ENCODE peak calls at places on chromosome 15, in five cellular contexts. V is psoas muscle, J is esophagus squamous epithelium, H is testis, E is adrenal gland. A is an unnamed sample.

GRCh38 chr15:65101418-65101890 is 13.5 kb downstream of the UBAP1L start:
- DNase-seq in V (peak; percentile 70), J (no peak), H (peak; percentile 87), E (peak; percentile 86), A (peak; percentile 96)

GRCh38 chr15:58510715-58511465 is 79.1 kb downstream of the LIPC start:
- DNase-seq in V (no peak), J (no peak), H (no peak), E (no peak), A (peak; percentile 11)

GRCh38 chr15:55791576-55792400 is 48.8 kb upstream of the PRTG start:
- DNase-seq in V (no peak), J (no peak), H (no peak), E (no peak), A (no peak)

GRCh38 chr15:57245130-57245529 is 131.2 kb upstream of the CGNL1 start:
- DNase-seq in V (no peak), J (no peak), H (no peak), E (no peak), A (no peak)

GRCh38 chr15:74725845-74726773 is 781 bp upstream of the CYP1A1 start:
- DNase-seq in V (peak; percentile 54), J (no peak), H (peak; percentile 36), E (peak; percentile 52), A (peak; percentile 83)

GRCh38 chr15:36808401-36809160 is 229.2 kb downstream of the CDIN1 start:
- DNase-seq in V (no peak), J (no peak), H (no peak), E (peak; percentile 59), A (no peak)

GRCh38 chr15:78850926-78851600 is 21.6 kb upstream of the MORF4L1 start:
- DNase-seq in V (no peak), J (no peak), H (peak; percentile 75), E (no peak), A (peak; percentile 58)

GRCh38 chr15:69414702-69415161 is 583 bp downstream of the KIF23 start:
- DNase-seq in V (no peak), J (no peak), H (peak; percentile 28), E (peak; percentile 78), A (peak; percentile 81)

GRCh38 chr15:77002954-77003912 is 8.3 kb downstream of the PSTPIP1 start:
- DNase-seq in V (peak; percentile 47), J (peak; percentile 17), H (peak; percentile 41), E (peak; percentile 72), A (no peak)

GRCh38 chr15:72153269-72153668 is 35.1 kb downstream of the SENP8 start:
- DNase-seq in V (no peak), J (no peak), H (no peak), E (no peak), A (no peak)

GRCh38 chr15:54388746-54389145 is 410.5 kb downstream of the UNC13C start:
- DNase-seq in V (no peak), J (no peak), H (no peak), E (no peak), A (no peak)

GRCh38 chr15:66875588-66876422 is 173.8 kb downstream of the SMAD6 start:
- DNase-seq in V (no peak), J (no peak), H (peak; percentile 6), E (no peak), A (peak; percentile 38)

GRCh38 chr15:49270541-49271421 is 100.7 kb downstream of the GALK2 start:
- DNase-seq in V (peak; percentile 23), J (no peak), H (peak; percentile 42), E (peak; percentile 55), A (peak; percentile 46)

GRCh38 chr15:62453356-62453755 is 288.3 kb upstream of the C2CD4B start:
- DNase-seq in V (no peak), J (no peak), H (no peak), E (no peak), A (no peak)

DNA sequence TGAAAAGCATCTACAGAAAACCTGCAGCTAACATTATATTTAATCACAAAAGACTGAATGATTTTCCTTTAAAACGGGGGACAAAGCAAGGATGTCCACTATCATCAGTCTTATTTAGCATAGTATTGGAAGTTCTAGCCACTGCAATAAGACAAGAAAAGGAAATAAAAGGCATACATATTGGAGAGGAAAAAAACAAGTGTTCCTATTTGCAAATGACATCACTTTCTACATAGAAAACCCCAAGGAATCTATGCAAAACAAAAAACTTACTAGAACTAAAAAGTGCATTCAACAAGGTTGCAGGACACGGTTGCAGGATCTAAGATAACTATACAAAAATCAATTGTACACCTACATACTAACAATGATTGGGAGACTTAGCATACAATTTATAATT is 101.6 kb upstream of the MEF2A start:
- DNase-seq in V (no peak), J (no peak), H (no peak), E (no peak), A (no peak)
- H3K9me3 ChIP-seq in V (peaks cover 25% of the 10 kb centered on the region), J (peaks cover 13% of the 10 kb centered on the region), H (no peaks in the 10 kb centered on the region), E (peaks cover 7% of the 10 kb centered on the region), A (peaks cover 10% of the 10 kb centered on the region)

GRCh38 chr15:92273732-92274131 is 119.9 kb upstream of the ST8SIA2 start:
- DNase-seq in V (no peak), J (no peak), H (no peak), E (no peak), A (no peak)

GRCh38 chr15:92273286-92273685 is 120.4 kb upstream of the ST8SIA2 start:
- DNase-seq in V (no peak), J (no peak), H (no peak), E (no peak), A (no peak)

GRCh38 chr15:92268900-92269299 is 124.8 kb upstream of the ST8SIA2 start:
- DNase-seq in V (no peak), J (no peak), H (no peak), E (no peak), A (peak; percentile 82)

GRCh38 chr15:92272106-92272505 is 121.6 kb upstream of the ST8SIA2 start:
- DNase-seq in V (no peak), J (no peak), H (no peak), E (no peak), A (no peak)

GRCh38 chr15:92271179-92271578 is 122.5 kb upstream of the ST8SIA2 start:
- DNase-seq in V (no peak), J (no peak), H (no peak), E (no peak), A (no peak)
- H3K27me3 ChIP-seq in V (no peaks in the 10 kb centered on the region), J (no peaks in the 10 kb centered on the region), H (no peaks in the 10 kb centered on the region), E (peaks cover 6% of the 10 kb centered on the region), A (no peaks in the 10 kb centered on the region)

DNA sequence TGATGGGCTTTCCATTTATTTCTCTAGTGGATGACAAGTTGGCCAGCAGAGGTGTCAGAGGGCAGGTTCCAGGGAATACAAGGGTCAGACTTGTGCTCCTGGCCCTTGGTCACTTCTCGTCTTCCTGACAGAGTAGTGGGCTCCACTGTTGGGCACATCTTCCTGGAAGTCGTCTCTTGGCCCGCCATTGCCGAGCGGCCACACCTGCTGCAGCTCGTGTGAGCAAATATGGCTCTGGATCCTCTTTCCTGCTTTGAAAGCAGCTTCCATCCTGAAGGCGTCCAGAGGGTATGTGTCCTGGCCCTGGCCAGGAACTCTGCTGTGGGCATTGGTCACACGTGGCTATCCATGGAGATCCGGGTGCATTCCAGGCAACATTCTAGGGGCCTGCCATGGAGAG is 100.2 kb downstream of the SNRPN start:
- DNase-seq in V (no peak), J (no peak), H (peak; percentile 6), E (no peak), A (no peak)
- H3K9me3 ChIP-seq in V (peaks cover 90% of the 10 kb centered on the region), J (peaks cover 100% of the 10 kb centered on the region), H (no peaks in the 10 kb centered on the region), E (peaks cover 94% of the 10 kb centered on the region), A (peaks cover 100% of the 10 kb centered on the region)

DNA sequence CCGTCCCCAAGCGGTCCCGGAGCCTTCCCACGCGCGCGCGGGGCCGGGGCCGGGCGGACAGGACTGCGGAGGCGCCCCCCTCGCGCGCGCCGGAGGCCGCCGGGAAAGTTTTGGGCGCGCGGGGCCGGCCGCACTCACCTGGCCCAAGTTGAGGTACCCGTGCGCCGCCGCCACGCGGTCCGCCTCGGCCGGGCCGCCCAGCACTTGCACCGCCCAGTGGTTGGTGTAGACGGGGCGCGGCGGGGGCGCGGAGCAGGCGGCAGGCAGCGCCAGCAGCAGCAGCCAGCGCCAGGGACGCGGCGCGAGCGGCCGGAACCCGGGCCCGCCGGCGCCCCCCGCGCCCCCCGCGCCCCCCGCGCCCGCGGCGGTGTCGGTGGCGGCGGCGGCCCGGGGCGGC is 273 bp downstream of the PCSK6 start:
- DNase-seq in V (peak; percentile 69), J (no peak), H (no peak), E (peak; percentile 30), A (peak; percentile 82)
- H3K27me3 ChIP-seq in V (no peaks in the 10 kb centered on the region), J (no peaks in the 10 kb centered on the region), H (no peaks in the 10 kb centered on the region), E (peaks cover 8% of the 10 kb centered on the region), A (peaks cover 22% of the 10 kb centered on the region)

DNA sequence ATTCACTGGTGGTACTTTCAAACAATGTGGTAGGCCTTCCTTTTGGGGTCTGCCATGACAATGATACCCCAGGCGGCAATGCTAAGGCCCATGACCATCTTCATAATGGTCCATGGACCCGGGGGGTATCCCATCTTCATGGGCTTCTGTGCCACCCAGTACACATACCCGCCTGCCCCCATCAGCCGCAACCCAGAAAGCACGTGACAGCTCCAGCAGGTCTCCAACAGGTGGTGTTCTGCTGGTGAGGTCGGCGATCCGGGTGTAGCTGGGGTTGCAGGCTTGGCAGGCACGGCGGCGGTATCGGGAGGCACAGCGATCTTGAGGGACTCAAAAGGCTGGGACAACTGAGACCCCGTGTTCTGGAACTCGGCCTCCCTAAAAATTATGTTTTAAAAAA is 214.5 kb downstream of the SNRPN start:
- DNase-seq in V (peak; percentile 5), J (no peak), H (no peak), E (peak; percentile 39), A (peak; percentile 31)
- H3K9me3 ChIP-seq in V (peaks cover 9% of the 10 kb centered on the region), J (peaks cover 53% of the 10 kb centered on the region), H (no peaks in the 10 kb centered on the region), E (peaks cover 12% of the 10 kb centered on the region), A (peaks cover 36% of the 10 kb centered on the region)

GRCh38 chr15:70422342-70422741 is 324.6 kb upstream of the TLE3 start:
- DNase-seq in V (no peak), J (no peak), H (no peak), E (no peak), A (no peak)
- H3K27me3 ChIP-seq in V (peaks cover 6% of the 10 kb centered on the region), J (no peaks in the 10 kb centered on the region), H (no peaks in the 10 kb centered on the region), E (peaks cover 5% of the 10 kb centered on the region), A (no peaks in the 10 kb centered on the region)

DNA sequence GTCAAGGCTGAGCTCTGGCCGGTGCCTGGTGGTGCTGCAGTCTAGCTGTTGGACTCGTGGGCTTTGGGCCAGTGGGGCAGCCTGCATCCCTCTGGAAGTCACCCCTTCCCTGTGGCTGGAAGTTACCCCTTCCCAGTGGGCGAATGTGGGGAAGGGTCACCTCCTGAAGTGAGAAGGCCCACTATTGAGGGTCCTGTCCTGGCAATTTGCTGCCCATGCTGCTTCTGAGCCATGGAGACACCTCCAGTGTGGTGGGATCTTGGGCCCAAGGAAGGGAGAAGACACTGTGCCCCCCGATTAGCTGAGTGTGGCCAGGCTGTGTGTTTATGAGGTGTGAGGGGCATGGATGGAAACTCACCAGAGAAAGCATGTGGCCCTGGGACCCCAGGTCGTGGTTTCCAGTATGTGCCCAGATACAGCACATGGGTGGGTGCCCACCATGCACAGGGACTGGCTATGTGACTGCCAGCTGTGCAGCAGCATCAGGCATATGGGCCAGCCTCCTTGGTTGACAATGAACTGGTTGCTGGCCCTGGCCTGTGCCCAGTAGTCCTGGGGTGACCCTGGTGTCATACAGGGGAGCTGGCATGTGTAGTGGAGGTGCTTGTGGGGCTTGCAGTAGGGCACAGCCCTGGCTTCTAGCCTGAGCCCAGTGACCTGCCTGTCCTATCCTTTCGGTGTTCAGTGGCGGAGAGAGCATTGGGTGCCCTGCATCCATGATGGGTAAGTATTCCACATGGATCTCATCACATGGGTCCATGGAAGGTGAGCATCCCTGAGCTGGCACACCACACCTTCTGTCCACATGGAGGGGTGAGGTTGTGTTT is 221.2 kb downstream of the SNRPN start:
- DNase-seq in V (peak; percentile 1), J (no peak), H (peak; percentile 7), E (no peak), A (peak; percentile 17)
- H3K9me3 ChIP-seq in V (peaks cover 13% of the 10 kb centered on the region), J (peaks cover 100% of the 10 kb centered on the region), H (no peaks in the 10 kb centered on the region), E (peaks cover 13% of the 10 kb centered on the region), A (peaks cover 31% of the 10 kb centered on the region)

A was measured in endodermal cell.